ENCODE peak calls at places on chromosomes 7 and 10, in five cellular contexts. V is K562, A is WTC11, W is HepG2, X is GM12878. E is an unnamed sample.

GRCh38 chr7:130941322-130942210 is 207.6 kb upstream of the KLF14 start:
- DNase-seq in V (peak), A (no peak), W (peak), X (no peak), E (no peak)

GRCh38 chr7:91503934-91504575 is 239.8 kb downstream of the FZD1 start:
- DNase-seq in V (no peak), A (no peak), W (no peak), X (no peak), E (no peak)

GRCh38 chr7:145398758-145399157 is 562.9 kb upstream of the TPK1 start:
- DNase-seq in V (no peak), A (no peak), W (no peak), X (no peak), E (no peak)

GRCh38 chr7:44189286-44189992 is at the start of gene GCK:
- DNase-seq in V (no peak), A (no peak), W (no peak), X (no peak), E (no peak)

GRCh38 chr10:60139798-60140566 is 233.6 kb upstream of the CCDC6 start:
- DNase-seq in V (no peak), A (no peak), W (no peak), X (no peak), E (no peak)

GRCh38 chr7:16071246-16071857 is 350.0 kb downstream of the CRPPA start:
- DNase-seq in V (peak), A (no peak), W (peak), X (no peak), E (no peak)

GRCh38 chr10:34172936-34173533 is 642.1 kb downstream of the PARD3 start:
- DNase-seq in V (no peak), A (no peak), W (peak), X (no peak), E (no peak)

GRCh38 chr10:69101451-69102095 is 13.7 kb downstream of the SRGN start:
- DNase-seq in V (peak), A (no peak), W (no peak), X (no peak), E (no peak)

GRCh38 chr7:18894155-18894554 is 223.3 kb downstream of the TWIST1 start:
- DNase-seq in V (no peak), A (no peak), W (no peak), X (no peak), E (no peak)

GRCh38 chr10:21399392-21400015 is 126.0 kb downstream of the SKIDA1 start:
- DNase-seq in V (no peak), A (no peak), W (peak), X (no peak), E (no peak)

GRCh38 chr7:50304911-50305621 is 550 bp downstream of the IKZF1 start:
- DNase-seq in V (peak), A (no peak), W (no peak), X (no peak), E (no peak)

GRCh38 chr10:132631348-132631735 is 93.8 kb downstream of the INPP5A start:
- DNase-seq in V (no peak), A (peak), W (no peak), X (no peak), E (no peak)

GRCh38 chr10:52927678-52928077 is 155.1 kb upstream of the MBL2 start:
- DNase-seq in V (no peak), A (no peak), W (no peak), X (no peak), E (no peak)

GRCh38 chr7:37248396-37248836 is 200.2 kb downstream of the ELMO1 start:
- DNase-seq in V (no peak), A (peak), W (no peak), X (no peak), E (peak)

DNA sequence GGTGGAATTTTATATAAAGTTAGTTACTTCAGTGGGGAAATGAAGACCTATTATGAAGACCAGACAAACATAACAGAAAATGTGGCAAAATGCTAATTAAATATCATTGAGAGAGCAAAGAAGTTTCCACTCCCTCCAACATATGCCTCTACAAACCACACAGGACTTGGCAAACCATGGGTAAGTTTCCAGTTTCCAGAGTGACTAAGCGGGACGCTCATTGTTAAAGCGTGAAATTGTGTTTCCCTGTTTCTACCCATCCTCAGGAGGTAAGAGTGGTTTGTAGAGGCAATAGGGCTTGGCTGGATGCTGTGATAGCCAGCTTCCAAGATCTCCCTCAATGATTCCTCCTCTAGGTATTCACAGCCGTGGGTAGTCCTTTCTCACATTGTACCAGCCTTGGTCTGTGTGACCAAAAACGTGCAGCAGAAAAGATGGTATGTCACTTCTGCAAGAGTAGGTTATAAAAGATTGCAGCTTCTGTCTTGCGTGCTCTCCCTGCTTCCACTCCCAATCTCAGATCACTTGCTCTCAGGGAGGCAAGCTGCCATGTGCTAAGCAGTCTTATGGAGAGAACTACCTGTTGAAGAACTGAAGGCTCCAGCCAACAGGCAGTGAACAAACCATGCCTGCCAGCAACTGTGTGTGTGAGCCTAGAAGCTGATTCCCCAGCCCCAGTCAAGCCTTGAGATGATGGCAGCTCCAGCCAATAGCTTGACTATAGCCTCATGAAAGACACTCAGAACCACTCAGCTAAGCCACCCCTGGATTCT is 35.7 kb downstream of the CBX3 start:
- DNase-seq in V (no peak), A (no peak), W (no peak), X (no peak), E (no peak)
- TF ChIP-seq ATF2 in V (no peak), A (no peak), W (no peak), X (no peak), E (no peak)

DNA sequence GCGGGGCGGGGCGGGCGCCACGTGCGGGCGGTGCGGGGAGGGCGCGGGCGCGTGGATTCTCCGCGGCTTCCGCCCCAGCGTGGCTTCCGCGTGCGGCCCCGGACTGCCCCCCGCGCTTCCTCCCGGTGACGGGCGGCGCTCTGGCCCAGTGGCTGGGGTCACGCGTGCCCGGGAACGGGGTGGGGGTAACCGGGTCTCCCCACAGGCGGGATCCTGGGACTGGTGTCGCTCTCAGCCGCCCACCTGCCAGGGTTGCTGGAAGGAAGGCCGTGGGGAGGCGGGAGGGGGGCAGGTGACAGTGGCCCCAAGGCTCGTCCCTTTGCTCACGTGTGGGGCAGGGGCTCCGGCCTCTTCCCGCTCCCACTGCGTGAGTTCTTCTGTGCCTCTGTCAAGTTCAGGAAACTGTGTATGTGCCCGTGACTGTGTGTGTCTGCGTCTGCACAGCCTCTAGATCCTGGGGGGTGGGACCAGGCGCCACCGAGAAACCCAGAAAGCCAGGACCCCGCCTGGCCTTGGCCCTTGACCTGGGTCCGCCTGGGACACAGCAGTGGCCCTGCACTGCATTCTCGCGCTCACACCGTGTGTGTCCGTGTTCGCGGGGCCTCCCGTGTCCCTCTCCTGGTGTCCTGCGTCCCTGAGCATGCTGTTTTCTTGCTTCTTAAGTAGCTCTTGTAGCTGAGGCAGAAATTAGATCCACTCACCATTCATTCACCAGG is 919 bp downstream of the MAFK start:
- DNase-seq in V (no peak), A (no peak), W (no peak), X (no peak), E (no peak)
- TF ChIP-seq ATF2 in V (no peak), A (no peak), W (no peak), X (no peak), E (no peak)

GRCh38 chr7:47078241-47078640 is 503.7 kb downstream of the TNS3 start:
- DNase-seq in V (no peak), A (no peak), W (no peak), X (no peak), E (no peak)
- TF ChIP-seq ATF2 in V (no peak), A (no peak), W (no peak), X (no peak), E (no peak)

GRCh38 chr10:117688358-117688757 is 145.8 kb downstream of the EMX2 start:
- DNase-seq in V (no peak), A (no peak), W (no peak), X (no peak), E (no peak)

GRCh38 chr10:117684673-117685211 is 142.2 kb downstream of the EMX2 start:
- DNase-seq in V (peak), A (peak), W (no peak), X (no peak), E (peak)

GRCh38 chr10:117684211-117684610 is 141.7 kb downstream of the EMX2 start:
- DNase-seq in V (no peak), A (no peak), W (no peak), X (no peak), E (no peak)

GRCh38 chr10:117685431-117685830 is 142.9 kb downstream of the EMX2 start:
- DNase-seq in V (no peak), A (no peak), W (no peak), X (no peak), E (no peak)

DNA sequence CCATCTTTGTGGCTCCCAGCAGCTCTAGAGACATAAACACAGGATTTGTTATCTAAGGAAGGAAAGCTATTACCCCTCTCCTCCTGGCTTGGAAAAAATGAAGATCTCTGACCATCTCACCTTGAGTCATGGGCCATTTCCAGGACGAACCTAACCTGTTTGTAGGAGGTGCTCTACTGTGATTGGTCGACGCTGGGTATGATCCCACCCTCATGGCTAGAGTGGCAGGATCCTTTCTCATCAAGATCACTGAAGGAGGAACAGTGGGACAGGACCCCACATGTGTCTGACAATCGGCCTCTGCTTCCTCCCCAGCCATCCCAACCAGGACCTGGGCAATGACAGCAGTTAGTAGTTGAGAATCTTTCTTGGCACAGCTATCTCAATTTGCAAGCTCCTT is 144.1 kb downstream of the EMX2 start:
- DNase-seq in V (no peak), A (no peak), W (no peak), X (no peak), E (no peak)
- TF ChIP-seq ATF2 in V (no peak), A (no peak), W (no peak), X (no peak), E (no peak)

GRCh38 chr10:29849434-29849833 is 210.0 kb downstream of the JCAD start:
- DNase-seq in V (no peak), A (no peak), W (no peak), X (no peak), E (no peak)
- TF ChIP-seq ATF2 in V (no peak), A (no peak), W (no peak), X (no peak), E (no peak)